ENCODE peak calls at places on chromosomes 13 and 19, in eight cellular contexts. V is HS-5, T is A549, Q is ACHN, K is heart left ventricle, L is amniotic epithelial cell, A is HT1080, W is memory B cell. P is an unnamed sample.

GRCh38 chr19:32345261-32346207 is at the start of gene ZNF507:
- DNase-seq in L (peak; percentile 55), A (peak; percentile 74), K (peak; percentile 89), T (peak; percentile 97), W (peak; percentile 84), V (peak; percentile 25), Q (peak; percentile 79), P (peak; percentile 70)

GRCh38 chr19:10422846-10423245 is 2.5 kb downstream of the PDE4A start:
- DNase-seq in A (no peak), V (no peak), T (no peak), W (no peak), Q (no peak), L (no peak), K (no peak), P (no peak)

GRCh38 chr19:48061401-48062344 is 17.8 kb upstream of the CABP5 start:
- DNase-seq in T (no peak), Q (no peak), K (no peak), W (no peak), A (no peak), V (no peak), L (no peak), P (no peak)

GRCh38 chr19:19021115-19021514 is 12.2 kb downstream of the SUGP2 start:
- DNase-seq in L (peak; percentile 59), V (no peak), K (no peak), Q (peak; percentile 26), W (no peak), T (no peak), A (peak; percentile 10), P (peak; percentile 29)

GRCh38 chr19:55596304-55596703 is 3.0 kb downstream of the FIZ1 start:
- DNase-seq in T (no peak), Q (no peak), W (no peak), L (no peak), A (no peak), V (no peak), K (no peak), P (no peak)

GRCh38 chr19:18469245-18470107 is 31.5 kb upstream of the ISYNA1 start:
- DNase-seq in K (peak; percentile 85), L (peak; percentile 52), V (no peak), A (peak; percentile 53), W (peak; percentile 66), Q (peak; percentile 87), T (peak; percentile 48), P (peak; percentile 77)

GRCh38 chr19:39858541-39858940 is 12.4 kb upstream of the FBL start:
- DNase-seq in L (no peak), Q (peak; percentile 6), T (no peak), A (peak; percentile 49), W (no peak), V (no peak), K (peak; percentile 18), P (no peak)

GRCh38 chr13:98535501-98536357 is 41.2 kb downstream of the STK24 start:
- DNase-seq in Q (no peak), K (no peak), W (no peak), A (no peak), V (no peak), T (no peak), L (no peak), P (no peak)

GRCh38 chr19:33674575-33675367 is 53.0 kb downstream of the CHST8 start:
- DNase-seq in K (peak; percentile 28), A (no peak), L (no peak), T (no peak), V (no peak), W (no peak), Q (no peak), P (no peak)

GRCh38 chr19:21483589-21484170 is 21.7 kb upstream of the ZNF429 start:
- DNase-seq in W (peak; percentile 62), V (no peak), Q (no peak), L (no peak), T (no peak), K (peak; percentile 78), A (peak; percentile 7), P (peak; percentile 6)

GRCh38 chr13:111531505-111531904 is 211.1 kb downstream of the TEX29 start:
- DNase-seq in A (peak; percentile 10), T (no peak), Q (peak; percentile 4), W (no peak), K (no peak), L (no peak), V (no peak), P (peak; percentile 3)

GRCh38 chr13:101623469-101624209 is 171.2 kb downstream of the ITGBL1 start:
- DNase-seq in Q (no peak), L (peak; percentile 79), K (no peak), A (peak; percentile 51), W (no peak), V (no peak), T (no peak), P (no peak)

GRCh38 chr13:113121183-113121927 is 1.2 kb upstream of the F10 start:
- DNase-seq in T (no peak), K (no peak), A (no peak), V (no peak), W (no peak), Q (no peak), L (no peak), P (no peak)

GRCh38 chr13:111327701-111328100 is 7.3 kb downstream of the TEX29 start:
- DNase-seq in A (no peak), T (no peak), W (no peak), K (no peak), Q (no peak), L (no peak), V (no peak), P (no peak)

GRCh38 chr13:28494861-28495585 is at the start of gene FLT1:
- DNase-seq in Q (no peak), L (no peak), V (no peak), A (no peak), W (peak; percentile 27), T (no peak), K (peak; percentile 88), P (peak; percentile 46)

GRCh38 chr19:2327773-2328400 is 499 bp downstream of the LSM7 start:
- DNase-seq in T (no peak), V (peak; percentile 34), L (peak; percentile 83), Q (peak; percentile 65), W (no peak), A (peak; percentile 61), K (no peak), P (peak; percentile 79)

GRCh38 chr13:85974604-85975366 is 175.6 kb upstream of the SLITRK6 start:
- DNase-seq in K (no peak), A (peak; percentile 31), Q (peak; percentile 30), V (peak; percentile 24), L (peak; percentile 15), W (no peak), T (no peak), P (peak; percentile 50)

GRCh38 chr19:19170053-19170945 is at the start of gene MEF2B:
- DNase-seq in Q (peak; percentile 53), T (no peak), K (peak; percentile 89), L (peak; percentile 60), V (no peak), W (peak; percentile 84), A (no peak), P (peak; percentile 44)

GRCh38 chr19:38949580-38950367 is 19.0 kb downstream of the MRPS12 start:
- DNase-seq in A (no peak), L (peak; percentile 81), V (no peak), Q (peak; percentile 58), W (peak; percentile 44), T (no peak), K (peak; percentile 93), P (peak; percentile 79)

GRCh38 chr19:2663920-2664571 is 38.4 kb downstream of the GNG7 start:
- DNase-seq in W (peak; percentile 87), A (no peak), Q (no peak), K (peak; percentile 87), T (no peak), L (no peak), V (no peak), P (no peak)

GRCh38 chr19:16118489-16119033 is 6.9 kb downstream of the RAB8A start:
- DNase-seq in L (no peak), W (peak; percentile 69), A (no peak), Q (no peak), V (no peak), T (no peak), K (no peak), P (no peak)

GRCh38 chr19:1261863-1262686 is 7.1 kb upstream of the CIRBP start:
- DNase-seq in T (peak; percentile 26), K (peak; percentile 79), A (no peak), V (no peak), W (no peak), Q (peak; percentile 69), L (peak; percentile 55), P (no peak)

GRCh38 chr13:77285098-77285497 is 41.8 kb downstream of the MYCBP2 start:
- DNase-seq in T (no peak), Q (no peak), V (no peak), W (no peak), K (no peak), L (no peak), A (no peak), P (no peak)

GRCh38 chr19:18633321-18633720 is 3.5 kb upstream of the KLHL26 start:
- DNase-seq in L (no peak), Q (no peak), A (no peak), T (no peak), V (no peak), K (no peak), W (no peak), P (no peak)

GRCh38 chr19:33292595-33293254 is 9.6 kb downstream of the CEBPA start:
- DNase-seq in V (peak; percentile 10), T (no peak), Q (no peak), A (no peak), L (peak; percentile 18), W (no peak), K (peak; percentile 51), P (no peak)

GRCh38 chr13:53408306-53408705 is 379.7 kb downstream of the OLFM4 start:
- DNase-seq in Q (no peak), W (no peak), V (no peak), L (no peak), T (no peak), A (no peak), K (no peak), P (no peak)

GRCh38 chr13:44810067-44810840 is 179.0 kb downstream of the NUFIP1 start:
- DNase-seq in L (peak; percentile 25), A (no peak), V (no peak), T (no peak), K (no peak), W (no peak), Q (no peak), P (peak; percentile 48)

GRCh38 chr19:56321981-56322558 is 7.4 kb upstream of the ZSCAN5A start:
- DNase-seq in K (no peak), A (no peak), W (no peak), T (no peak), V (no peak), Q (no peak), L (no peak), P (no peak)

GRCh38 chr19:13817615-13818371 is 22.6 kb downstream of the ZSWIM4 start:
- DNase-seq in Q (no peak), K (no peak), W (no peak), V (no peak), A (no peak), L (peak; percentile 44), T (no peak), P (no peak)

GRCh38 chr19:13493516-13494310 is 12.6 kb downstream of the CACNA1A start:
- DNase-seq in W (no peak), L (no peak), A (no peak), V (no peak), K (no peak), Q (no peak), T (no peak), P (peak; percentile 16)

GRCh38 chr13:44575741-44576395 is at the start of gene TSC22D1:
- DNase-seq in K (peak; percentile 72), A (no peak), Q (peak; percentile 33), L (peak; percentile 56), T (peak; percentile 17), V (no peak), W (peak; percentile 54), P (peak; percentile 63)

GRCh38 chr19:2081873-2082810 is 14.0 kb downstream of the MOB3A start:
- DNase-seq in K (no peak), A (no peak), V (no peak), W (no peak), T (no peak), L (no peak), Q (no peak), P (no peak)

GRCh38 chr19:49157445-49158224 is at the start of gene TRPM4:
- DNase-seq in Q (peak; percentile 80), W (no peak), L (peak; percentile 57), A (peak; percentile 64), T (peak; percentile 91), K (peak; percentile 95), V (no peak), P (peak; percentile 70)

GRCh38 chr19:3115916-3116602 is 19.8 kb upstream of the GNA15 start:
- DNase-seq in V (no peak), K (peak; percentile 58), Q (peak; percentile 23), T (no peak), W (no peak), A (no peak), L (peak; percentile 65), P (no peak)